ENCODE peak calls at places on chromosomes 11 and 22, in four cellular contexts. A, H, U and S are unnamed samples.

GRCh38 chr11:2355000-2355644 is 22.0 kb upstream of the CD81 start:
- DNase-seq in U (no peak), A (no peak), H (no peak), S (no peak)

GRCh38 chr22:17199131-17199731 is 20.0 kb downstream of the ADA2 start:
- DNase-seq in U (no peak), H (no peak), A (no peak), S (no peak)

GRCh38 chr11:114678125-114679036 is at the start of gene NXPE2:
- DNase-seq in A (no peak), H (no peak), U (no peak), S (no peak)

GRCh38 chr11:70603064-70603755 is 204.9 kb downstream of the CTTN start:
- DNase-seq in A (no peak), U (no peak), H (no peak), S (no peak)

GRCh38 chr22:44917372-44918165 is 92.2 kb downstream of the PHF21B start:
- DNase-seq in H (no peak), A (no peak), U (no peak), S (no peak)

GRCh38 chr11:110032957-110033570 is 60.1 kb upstream of the ZC3H12C start:
- DNase-seq in H (no peak), U (no peak), A (no peak), S (no peak)

GRCh38 chr11:16278273-16278672 is 78.1 kb downstream of the SOX6 start:
- DNase-seq in H (no peak), U (no peak), A (no peak), S (no peak)

GRCh38 chr11:33622806-33623205 is 77.8 kb downstream of the C11orf91 start:
- DNase-seq in A (no peak), U (no peak), H (no peak), S (no peak)

GRCh38 chr22:23204541-23205157 is 24.3 kb downstream of the BCR start:
- DNase-seq in H (no peak), U (no peak), A (no peak), S (no peak)

DNA sequence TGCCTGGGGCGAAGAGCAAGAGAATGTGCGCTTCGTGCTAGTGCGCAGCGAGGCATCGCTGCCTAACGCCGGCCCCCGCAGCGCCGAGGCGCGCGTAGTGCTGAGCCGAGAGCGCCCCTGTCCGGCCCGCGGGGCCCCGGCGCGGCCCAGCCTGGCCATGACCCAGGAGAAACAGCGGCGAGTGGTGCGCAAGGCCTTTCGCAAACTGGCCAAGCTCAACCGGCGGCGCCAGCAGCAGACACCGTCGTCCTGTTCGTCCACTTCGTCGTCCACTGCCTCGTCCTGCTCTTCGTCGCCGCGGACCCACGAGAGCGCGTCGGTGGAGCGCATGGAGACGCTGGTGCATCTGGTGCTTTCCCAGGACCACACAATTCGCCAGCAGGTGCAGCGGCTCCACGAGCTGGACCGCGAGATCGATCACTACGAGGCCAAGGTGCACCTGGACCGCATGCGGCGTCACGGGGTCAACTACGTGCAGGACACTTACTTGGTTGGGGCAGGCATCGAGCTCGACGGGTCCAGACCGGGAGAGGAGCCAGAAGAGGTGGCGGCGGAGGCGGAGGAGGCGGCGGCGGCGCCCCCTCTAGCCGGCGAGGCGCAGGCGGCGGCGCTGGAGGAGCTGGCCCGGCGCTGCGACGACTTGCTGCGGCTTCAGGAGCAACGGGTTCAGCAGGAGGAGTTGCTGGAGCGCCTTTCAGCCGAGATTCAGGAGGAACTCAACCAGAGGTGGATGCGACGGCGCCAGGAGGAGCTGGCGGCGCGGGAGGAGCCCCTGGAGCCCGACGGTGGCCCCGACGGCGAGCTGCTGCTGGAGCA is 1.0 kb downstream of the RASSF10 start:
- DNase-seq in H (no peak), U (no peak), A (no peak), S (no peak)
- TF ChIP-seq CTCF in H (no peak), U (no peak), A (no peak), S (no peak)

GRCh38 chr11:77112641-77113381 is 10.2 kb downstream of the OMP start:
- DNase-seq in H (no peak), A (no peak), U (no peak), S (no peak)

GRCh38 chr11:77114089-77114463 is 11.4 kb downstream of the OMP start:
- DNase-seq in A (no peak), H (no peak), U (no peak), S (no peak)

GRCh38 chr11:77111946-77112345 is 9.3 kb downstream of the OMP start:
- DNase-seq in H (no peak), U (no peak), A (no peak), S (no peak)

GRCh38 chr11:77115181-77115611 is 12.6 kb downstream of the OMP start:
- DNase-seq in H (peak; percentile 49), A (no peak), U (no peak), S (no peak)

DNA sequence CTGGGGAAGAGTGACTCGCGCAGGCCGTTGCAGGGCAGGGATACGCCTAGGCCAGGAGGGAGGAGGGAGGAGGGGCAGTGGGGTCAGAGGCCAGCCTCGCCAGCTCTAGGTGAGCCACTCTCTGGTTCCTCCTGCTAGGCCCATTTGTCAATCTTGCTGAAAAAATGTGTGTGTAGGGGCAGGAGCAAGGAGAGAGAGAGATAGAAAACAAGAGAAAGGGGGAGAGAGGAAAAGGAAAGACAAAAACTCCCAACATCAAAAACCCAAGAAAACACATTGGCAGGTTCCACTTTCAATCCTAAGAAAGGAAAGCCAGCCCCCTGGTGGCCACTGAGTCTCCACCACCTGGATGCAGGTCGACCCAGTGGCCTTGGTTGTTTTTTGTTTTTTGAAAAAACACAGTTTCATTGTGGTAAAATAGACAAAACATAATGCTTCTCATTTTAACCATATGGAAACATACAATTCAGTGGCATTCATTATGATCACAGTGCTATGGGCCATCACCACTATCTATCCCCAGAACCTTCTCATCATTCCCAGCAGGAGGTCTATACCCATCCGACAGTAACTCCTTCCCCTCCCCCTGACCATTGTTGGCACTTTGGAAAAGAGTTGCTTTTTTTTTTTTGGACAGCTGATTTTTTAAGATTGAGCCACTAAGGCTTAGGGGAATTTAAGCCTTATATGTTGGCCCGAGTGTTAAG is 10.9 kb downstream of the OMP start:
- DNase-seq in U (no peak), A (no peak), H (peak; percentile 66), S (no peak)
- TF ChIP-seq TCF7L2 in U (no peak), A (no peak), H (no peak), S (no peak)

DNA sequence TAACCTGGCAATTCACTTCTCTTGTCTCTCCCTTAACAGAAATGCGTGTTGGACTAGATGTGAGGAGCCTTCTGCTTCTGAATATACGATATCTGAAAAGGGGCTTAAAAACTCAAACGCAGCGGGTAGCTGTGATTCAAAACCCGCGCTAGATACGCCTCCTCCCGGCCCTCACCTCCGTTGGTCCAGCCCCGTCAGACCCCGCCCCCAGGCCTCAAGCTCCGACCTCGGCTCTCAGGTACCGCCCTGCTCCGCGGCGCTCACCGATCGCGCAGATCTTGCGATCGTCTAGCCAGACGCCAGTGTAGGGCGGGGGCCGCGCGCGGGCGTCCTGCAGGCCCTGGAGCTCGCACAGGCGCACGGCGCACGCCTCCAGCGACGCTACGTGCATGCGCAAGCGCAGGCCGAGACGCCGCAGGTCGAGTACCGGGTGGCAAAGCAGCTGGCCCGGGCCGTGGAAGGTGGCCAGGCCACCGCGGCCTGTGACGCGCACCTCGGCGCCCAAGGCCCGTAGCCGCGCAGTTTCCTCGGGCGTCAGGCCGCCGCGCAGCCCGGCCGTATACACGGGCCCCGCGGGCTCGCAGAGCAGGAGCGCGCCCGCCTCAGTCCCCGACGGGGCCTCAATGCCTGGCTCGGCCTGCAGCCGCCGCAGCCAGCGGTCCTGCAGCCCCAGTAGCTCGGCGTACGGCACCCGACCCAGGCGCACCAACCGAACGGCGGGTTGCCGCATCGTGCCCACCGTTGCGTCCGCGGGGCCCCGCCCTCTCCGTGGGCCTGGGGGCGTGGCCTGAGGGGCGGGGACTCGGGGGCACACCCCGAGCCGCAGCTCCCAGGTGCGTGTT is at the start of gene LIPT2:
- DNase-seq in U (peak; percentile 96), H (peak; percentile 92), A (peak; percentile 91), S (peak; percentile 86)
- TF ChIP-seq REST in U (no peak), H (peak; percentile 83), A (no peak), S (peak; percentile 48)

GRCh38 chr11:93784152-93784934 is at the start of gene MED17:
- DNase-seq in H (peak; percentile 85), A (peak; percentile 89), U (peak; percentile 81), S (peak; percentile 85)
- TF ChIP-seq CTCF in H (peak; percentile 57), A (peak; percentile 59), U (peak; percentile 46), S (peak; percentile 62)

GRCh38 chr22:38262051-38262795 is 10.6 kb downstream of the TMEM184B start:
- DNase-seq in A (peak; percentile 54), H (peak; percentile 33), U (no peak), S (no peak)
- TF ChIP-seq TCF7L2 in A (no peak), H (no peak), U (no peak), S (no peak)

GRCh38 chr22:48821346-48822186 is 1006.1 kb downstream of the BRD1 start:
- DNase-seq in U (no peak), H (no peak), A (no peak), S (no peak)

GRCh38 chr22:48822278-48823233 is 1005.1 kb downstream of the BRD1 start:
- DNase-seq in A (no peak), U (no peak), H (no peak), S (no peak)

GRCh38 chr22:48819232-48819631 is 1008.4 kb downstream of the BRD1 start:
- DNase-seq in U (no peak), H (no peak), A (no peak), S (no peak)

GRCh38 chr22:48820481-48821345 is 1007.0 kb downstream of the BRD1 start:
- DNase-seq in H (no peak), U (no peak), A (no peak), S (no peak)

DNA sequence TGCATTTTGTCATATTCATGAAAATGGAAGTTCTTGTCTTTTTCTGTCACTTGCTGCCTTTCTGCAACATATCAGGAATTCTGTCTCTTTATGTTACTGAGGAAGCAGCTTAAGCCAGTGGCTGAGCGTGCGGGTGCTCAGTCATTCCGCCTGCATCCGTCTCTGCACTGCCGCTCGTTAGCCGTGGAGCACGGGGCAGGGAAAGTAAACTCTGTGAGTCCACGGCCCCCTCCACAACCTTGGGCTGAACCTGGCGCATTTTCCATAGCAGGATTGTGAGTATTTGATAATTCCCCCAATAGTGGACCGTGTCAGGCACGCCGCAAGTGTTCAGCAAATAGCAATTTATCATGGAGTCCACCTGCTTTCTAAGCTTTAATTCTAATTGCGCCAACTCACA is 1007.7 kb downstream of the BRD1 start:
- DNase-seq in H (no peak), A (no peak), U (no peak), S (no peak)
- TF ChIP-seq REST in H (no peak), A (no peak), U (no peak), S (no peak)

GRCh38 chr11:69444381-69445130 is 36.9 kb upstream of the LINC01488 start:
- DNase-seq in H (peak; percentile 85), A (peak; percentile 21), U (no peak), S (no peak)
- TF ChIP-seq CTCF in H (peak; percentile 92), A (no peak), U (no peak), S (no peak)

DNA sequence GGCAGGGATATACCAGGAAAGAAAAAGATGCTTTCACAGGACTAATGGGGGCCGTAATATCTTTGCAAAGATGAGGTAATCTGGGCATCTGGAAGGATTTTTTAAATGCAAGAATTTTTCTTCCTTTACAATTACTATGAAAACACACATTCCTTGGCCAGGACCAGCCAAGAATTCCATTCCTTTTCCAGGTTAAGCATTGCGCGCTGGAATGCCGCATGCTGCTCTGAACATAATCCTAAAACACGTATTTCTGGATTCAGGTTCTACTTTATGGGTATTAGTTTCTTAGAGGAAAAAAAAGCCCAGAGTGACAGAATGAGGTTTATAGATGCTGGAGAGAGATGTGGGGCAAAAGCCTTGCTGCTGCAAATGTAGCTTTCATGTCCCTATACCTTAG is 99.4 kb upstream of the SORL1-AS1 start:
- DNase-seq in H (no peak), A (no peak), U (no peak), S (no peak)
- TF ChIP-seq TCF7L2 in H (no peak), A (no peak), U (no peak), S (no peak)